ENCODE peak calls at places on chromosomes 13 and 19, in six cellular contexts. One of them, this sample, is unnamed.
A peak's percentile ranks its signal among the peaks of the same experiment; 100 is the strongest.

GRCh38 chr13:89695343-89696257 is 1651.9 kb upstream of the MIR17HG start:
- DNase-seq in ecto neural progenitor cell: peak; percentile 57
- DNase-seq in dermis blood vessel endothelial cell: peak; percentile 46
- DNase-seq in HEK293T: peak; percentile 70
- DNase-seq in NCI-H1105: no peak
- DNase-seq in activated CD4-positive, CD25-positive, alpha-beta regulatory T cell treated with anti-CD3 and anti-CD28 coated beads, Interleukin-2, amount 50 U/mL, for 72 hours: no peak
- DNase-seq in this sample: no peak

GRCh38 chr13:37403776-37404497 is 194.6 kb downstream of the POSTN start:
- DNase-seq in NCI-H1105: no peak
- DNase-seq in activated CD4-positive, CD25-positive, alpha-beta regulatory T cell treated with anti-CD3 and anti-CD28 coated beads, Interleukin-2, amount 50 U/mL, for 72 hours: no peak
- DNase-seq in ecto neural progenitor cell: no peak
- DNase-seq in HEK293T: no peak
- DNase-seq in dermis blood vessel endothelial cell: no peak
- DNase-seq in this sample: no peak

GRCh38 chr13:75421133-75421532 is 60.8 kb downstream of the TBC1D4 start:
- DNase-seq in activated CD4-positive, CD25-positive, alpha-beta regulatory T cell treated with anti-CD3 and anti-CD28 coated beads, Interleukin-2, amount 50 U/mL, for 72 hours: no peak
- DNase-seq in NCI-H1105: no peak
- DNase-seq in dermis blood vessel endothelial cell: no peak
- DNase-seq in HEK293T: no peak
- DNase-seq in ecto neural progenitor cell: no peak
- DNase-seq in this sample: no peak

GRCh38 chr13:80399340-80400163 is 58.6 kb upstream of the SPRY2 start:
- DNase-seq in ecto neural progenitor cell: no peak
- DNase-seq in NCI-H1105: no peak
- DNase-seq in activated CD4-positive, CD25-positive, alpha-beta regulatory T cell treated with anti-CD3 and anti-CD28 coated beads, Interleukin-2, amount 50 U/mL, for 72 hours: no peak
- DNase-seq in dermis blood vessel endothelial cell: no peak
- DNase-seq in HEK293T: no peak
- DNase-seq in this sample: no peak

GRCh38 chr19:49157445-49158224 is at the start of gene TRPM4:
- DNase-seq in dermis blood vessel endothelial cell: peak; percentile 84
- DNase-seq in HEK293T: peak; percentile 80
- DNase-seq in ecto neural progenitor cell: peak; percentile 94
- DNase-seq in NCI-H1105: peak; percentile 89
- DNase-seq in activated CD4-positive, CD25-positive, alpha-beta regulatory T cell treated with anti-CD3 and anti-CD28 coated beads, Interleukin-2, amount 50 U/mL, for 72 hours: no peak
- DNase-seq in this sample: peak; percentile 71

GRCh38 chr19:38993271-38993670 is 17.7 kb upstream of the FBXO17 start:
- DNase-seq in activated CD4-positive, CD25-positive, alpha-beta regulatory T cell treated with anti-CD3 and anti-CD28 coated beads, Interleukin-2, amount 50 U/mL, for 72 hours: no peak
- DNase-seq in ecto neural progenitor cell: no peak
- DNase-seq in HEK293T: no peak
- DNase-seq in dermis blood vessel endothelial cell: peak; percentile 74
- DNase-seq in NCI-H1105: no peak
- DNase-seq in this sample: no peak

GRCh38 chr19:16070366-16070990 is 5.8 kb upstream of the TPM4 start:
- DNase-seq in activated CD4-positive, CD25-positive, alpha-beta regulatory T cell treated with anti-CD3 and anti-CD28 coated beads, Interleukin-2, amount 50 U/mL, for 72 hours: peak; percentile 73
- DNase-seq in HEK293T: no peak
- DNase-seq in dermis blood vessel endothelial cell: peak; percentile 83
- DNase-seq in NCI-H1105: no peak
- DNase-seq in ecto neural progenitor cell: no peak
- DNase-seq in this sample: no peak

GRCh38 chr13:44726777-44727176 is 150.6 kb upstream of the TSC22D1 start:
- DNase-seq in activated CD4-positive, CD25-positive, alpha-beta regulatory T cell treated with anti-CD3 and anti-CD28 coated beads, Interleukin-2, amount 50 U/mL, for 72 hours: no peak
- DNase-seq in HEK293T: no peak
- DNase-seq in dermis blood vessel endothelial cell: no peak
- DNase-seq in NCI-H1105: no peak
- DNase-seq in ecto neural progenitor cell: no peak
- DNase-seq in this sample: no peak

GRCh38 chr19:32566246-32566830 is 14.7 kb upstream of the PDCD5 start:
- DNase-seq in ecto neural progenitor cell: no peak
- DNase-seq in activated CD4-positive, CD25-positive, alpha-beta regulatory T cell treated with anti-CD3 and anti-CD28 coated beads, Interleukin-2, amount 50 U/mL, for 72 hours: no peak
- DNase-seq in NCI-H1105: no peak
- DNase-seq in dermis blood vessel endothelial cell: no peak
- DNase-seq in HEK293T: no peak
- DNase-seq in this sample: no peak

GRCh38 chr19:368624-369020 is 24.0 kb upstream of the MIER2 start:
- DNase-seq in NCI-H1105: no peak
- DNase-seq in HEK293T: no peak
- DNase-seq in ecto neural progenitor cell: no peak
- DNase-seq in dermis blood vessel endothelial cell: no peak
- DNase-seq in activated CD4-positive, CD25-positive, alpha-beta regulatory T cell treated with anti-CD3 and anti-CD28 coated beads, Interleukin-2, amount 50 U/mL, for 72 hours: no peak
- DNase-seq in this sample: no peak

GRCh38 chr13:39682310-39682709 is 26.8 kb downstream of the COG6 start:
- DNase-seq in NCI-H1105: no peak
- DNase-seq in HEK293T: no peak
- DNase-seq in dermis blood vessel endothelial cell: no peak
- DNase-seq in ecto neural progenitor cell: no peak
- DNase-seq in activated CD4-positive, CD25-positive, alpha-beta regulatory T cell treated with anti-CD3 and anti-CD28 coated beads, Interleukin-2, amount 50 U/mL, for 72 hours: no peak
- DNase-seq in this sample: no peak

GRCh38 chr19:345320-345879 is 804 bp upstream of the MIER2 start:
- DNase-seq in activated CD4-positive, CD25-positive, alpha-beta regulatory T cell treated with anti-CD3 and anti-CD28 coated beads, Interleukin-2, amount 50 U/mL, for 72 hours: no peak
- DNase-seq in ecto neural progenitor cell: no peak
- DNase-seq in HEK293T: no peak
- DNase-seq in NCI-H1105: no peak
- DNase-seq in dermis blood vessel endothelial cell: no peak
- DNase-seq in this sample: no peak

GRCh38 chr19:45913874-45914830 is at the start of gene NANOS2:
- DNase-seq in HEK293T: peak; percentile 58
- DNase-seq in ecto neural progenitor cell: peak; percentile 81
- DNase-seq in dermis blood vessel endothelial cell: peak; percentile 44
- DNase-seq in activated CD4-positive, CD25-positive, alpha-beta regulatory T cell treated with anti-CD3 and anti-CD28 coated beads, Interleukin-2, amount 50 U/mL, for 72 hours: no peak
- DNase-seq in NCI-H1105: no peak
- DNase-seq in this sample: no peak

GRCh38 chr19:10009269-10009665 is 1.0 kb downstream of the COL5A3 start:
- DNase-seq in HEK293T: peak; percentile 69
- DNase-seq in NCI-H1105: no peak
- DNase-seq in dermis blood vessel endothelial cell: peak; percentile 47
- DNase-seq in ecto neural progenitor cell: peak; percentile 80
- DNase-seq in activated CD4-positive, CD25-positive, alpha-beta regulatory T cell treated with anti-CD3 and anti-CD28 coated beads, Interleukin-2, amount 50 U/mL, for 72 hours: no peak
- DNase-seq in this sample: peak; percentile 66

GRCh38 chr19:32022946-32023832 is 322.2 kb upstream of the ZNF507 start:
- DNase-seq in HEK293T: no peak
- DNase-seq in NCI-H1105: no peak
- DNase-seq in ecto neural progenitor cell: no peak
- DNase-seq in activated CD4-positive, CD25-positive, alpha-beta regulatory T cell treated with anti-CD3 and anti-CD28 coated beads, Interleukin-2, amount 50 U/mL, for 72 hours: no peak
- DNase-seq in dermis blood vessel endothelial cell: no peak
- DNase-seq in this sample: no peak

GRCh38 chr19:47158367-47158791 is 27.7 kb downstream of the SAE1 start:
- DNase-seq in dermis blood vessel endothelial cell: peak; percentile 75
- DNase-seq in NCI-H1105: no peak
- DNase-seq in ecto neural progenitor cell: no peak
- DNase-seq in HEK293T: no peak
- DNase-seq in activated CD4-positive, CD25-positive, alpha-beta regulatory T cell treated with anti-CD3 and anti-CD28 coated beads, Interleukin-2, amount 50 U/mL, for 72 hours: no peak
- DNase-seq in this sample: no peak

GRCh38 chr13:63910406-63910957 is 2494.8 kb upstream of the PCDH20 start:
- DNase-seq in NCI-H1105: peak; percentile 11
- DNase-seq in HEK293T: no peak
- DNase-seq in dermis blood vessel endothelial cell: no peak
- DNase-seq in activated CD4-positive, CD25-positive, alpha-beta regulatory T cell treated with anti-CD3 and anti-CD28 coated beads, Interleukin-2, amount 50 U/mL, for 72 hours: no peak
- DNase-seq in ecto neural progenitor cell: peak; percentile 68
- DNase-seq in this sample: no peak

GRCh38 chr13:104011505-104012270 is 945.5 kb upstream of the SLC10A2 start:
- DNase-seq in activated CD4-positive, CD25-positive, alpha-beta regulatory T cell treated with anti-CD3 and anti-CD28 coated beads, Interleukin-2, amount 50 U/mL, for 72 hours: no peak
- DNase-seq in dermis blood vessel endothelial cell: no peak
- DNase-seq in NCI-H1105: no peak
- DNase-seq in HEK293T: peak; percentile 18
- DNase-seq in ecto neural progenitor cell: peak; percentile 52
- DNase-seq in this sample: no peak

GRCh38 chr19:10238172-10238783 is 7.1 kb upstream of the S1PR2 start:
- DNase-seq in ecto neural progenitor cell: no peak
- DNase-seq in dermis blood vessel endothelial cell: no peak
- DNase-seq in HEK293T: no peak
- DNase-seq in NCI-H1105: no peak
- DNase-seq in activated CD4-positive, CD25-positive, alpha-beta regulatory T cell treated with anti-CD3 and anti-CD28 coated beads, Interleukin-2, amount 50 U/mL, for 72 hours: no peak
- DNase-seq in this sample: no peak

GRCh38 chr19:13557756-13558398 is 51.6 kb upstream of the CACNA1A start:
- DNase-seq in dermis blood vessel endothelial cell: peak; percentile 5
- DNase-seq in NCI-H1105: peak; percentile 29
- DNase-seq in activated CD4-positive, CD25-positive, alpha-beta regulatory T cell treated with anti-CD3 and anti-CD28 coated beads, Interleukin-2, amount 50 U/mL, for 72 hours: no peak
- DNase-seq in ecto neural progenitor cell: peak; percentile 52
- DNase-seq in HEK293T: peak; percentile 21
- DNase-seq in this sample: no peak

GRCh38 chr13:113540523-113540922 is 44.0 kb upstream of the TFDP1 start:
- DNase-seq in ecto neural progenitor cell: no peak
- DNase-seq in activated CD4-positive, CD25-positive, alpha-beta regulatory T cell treated with anti-CD3 and anti-CD28 coated beads, Interleukin-2, amount 50 U/mL, for 72 hours: no peak
- DNase-seq in dermis blood vessel endothelial cell: no peak
- DNase-seq in HEK293T: no peak
- DNase-seq in NCI-H1105: no peak
- DNase-seq in this sample: no peak

GRCh38 chr19:57583521-57584416 is at the start of gene ZIK1:
- DNase-seq in activated CD4-positive, CD25-positive, alpha-beta regulatory T cell treated with anti-CD3 and anti-CD28 coated beads, Interleukin-2, amount 50 U/mL, for 72 hours: peak; percentile 75
- DNase-seq in HEK293T: no peak
- DNase-seq in NCI-H1105: peak; percentile 91
- DNase-seq in dermis blood vessel endothelial cell: peak; percentile 78
- DNase-seq in ecto neural progenitor cell: peak; percentile 94
- DNase-seq in this sample: peak; percentile 92

GRCh38 chr19:12611361-12611699 is 610 bp downstream of the ZNF791 start:
- DNase-seq in activated CD4-positive, CD25-positive, alpha-beta regulatory T cell treated with anti-CD3 and anti-CD28 coated beads, Interleukin-2, amount 50 U/mL, for 72 hours: no peak
- DNase-seq in ecto neural progenitor cell: peak; percentile 73
- DNase-seq in NCI-H1105: peak; percentile 73
- DNase-seq in dermis blood vessel endothelial cell: peak; percentile 86
- DNase-seq in HEK293T: peak; percentile 78
- DNase-seq in this sample: peak; percentile 45

GRCh38 chr13:35979378-35979911 is 151.7 kb downstream of the DCLK1 start:
- DNase-seq in activated CD4-positive, CD25-positive, alpha-beta regulatory T cell treated with anti-CD3 and anti-CD28 coated beads, Interleukin-2, amount 50 U/mL, for 72 hours: no peak
- DNase-seq in NCI-H1105: no peak
- DNase-seq in HEK293T: no peak
- DNase-seq in dermis blood vessel endothelial cell: peak; percentile 34
- DNase-seq in ecto neural progenitor cell: no peak
- DNase-seq in this sample: peak; percentile 34